ENCODE peak calls at places on chromosome 6, in six cellular contexts. M is aorta, O is cardiac fibroblast, G is endothelial cell, F is AG09319, Y is NCI-H446 treated with DMSO at 0.1 percent for 48 hours. K is an unnamed sample.

GRCh38 chr6:162727347-162728176 is at the start of the genes PACRG and PRKN:
- DNase-seq in O (peak; percentile 99), Y (peak; percentile 86), G (peak; percentile 100), M (peak; percentile 100), F (peak; percentile 96), K (peak; percentile 96)

GRCh38 chr6:167762259-167762962 is 64.3 kb upstream of the AFDN start:
- DNase-seq in G (no peak), O (peak; percentile 23), Y (no peak), M (no peak), F (no peak), K (no peak)

GRCh38 chr6:108164815-108165706 is 761 bp upstream of the NR2E1 start:
- DNase-seq in O (no peak), Y (no peak), F (no peak), G (no peak), M (no peak), K (no peak)

GRCh38 chr6:165511807-165512206 is 151.2 kb downstream of the PDE10A start:
- DNase-seq in M (no peak), F (no peak), O (no peak), Y (no peak), G (no peak), K (no peak)

GRCh38 chr6:113825776-113826175 is 31.4 kb upstream of the MARCKS start:
- DNase-seq in Y (peak; percentile 94), F (no peak), O (peak; percentile 85), M (peak; percentile 89), G (no peak), K (no peak)

GRCh38 chr6:118770112-118770788 is 118.9 kb upstream of the CEP85L start:
- DNase-seq in O (no peak), F (no peak), Y (no peak), G (no peak), M (no peak), K (no peak)

GRCh38 chr6:161480416-161481165 is 206.7 kb upstream of the AGPAT4 start:
- DNase-seq in F (no peak), G (no peak), O (no peak), M (no peak), Y (no peak), K (no peak)

GRCh38 chr6:37520926-37521325 is 21.2 kb upstream of the CCDC167 start:
- DNase-seq in G (no peak), Y (no peak), F (no peak), O (no peak), M (no peak), K (no peak)

GRCh38 chr6:155079985-155080452 is 84.9 kb downstream of the TIAM2 start:
- DNase-seq in G (peak; percentile 44), O (no peak), F (no peak), M (no peak), Y (no peak), K (no peak)

GRCh38 chr6:127202676-127203075 is 64.0 kb upstream of the RNF146 start:
- DNase-seq in M (no peak), O (no peak), Y (no peak), F (no peak), G (no peak), K (no peak)

GRCh38 chr6:116136373-116136772 is 10.4 kb upstream of the COL10A1 start:
- DNase-seq in Y (no peak), G (no peak), M (no peak), O (no peak), F (no peak), K (no peak)

GRCh38 chr6:67748521-67748920 is 886.6 kb upstream of the ADGRB3 start:
- DNase-seq in Y (no peak), O (no peak), F (no peak), M (no peak), G (no peak), K (no peak)

GRCh38 chr6:170532867-170533488 is 20.1 kb downstream of the PSMB1 start:
- DNase-seq in G (no peak), F (no peak), O (no peak), Y (peak; percentile 2), M (no peak), K (no peak)

GRCh38 chr6:15425947-15426346 is 180.1 kb downstream of the JARID2 start:
- DNase-seq in F (no peak), Y (no peak), G (no peak), O (no peak), M (no peak), K (no peak)

GRCh38 chr6:120852293-120852849 is 481.9 kb downstream of the TBC1D32 start:
- DNase-seq in O (no peak), G (no peak), M (no peak), F (no peak), Y (no peak), K (no peak)

GRCh38 chr6:13431861-13432465 is 55.4 kb downstream of the GFOD1 start:
- DNase-seq in M (no peak), O (peak; percentile 22), F (no peak), G (no peak), Y (no peak), K (no peak)

GRCh38 chr6:27392623-27393022 is 4.1 kb downstream of the ZNF391 start:
- DNase-seq in G (no peak), O (no peak), F (no peak), Y (no peak), M (no peak), K (no peak)

GRCh38 chr6:41654433-41655020 is 16.3 kb downstream of the MDFI start:
- DNase-seq in F (no peak), Y (no peak), M (peak; percentile 51), G (no peak), O (no peak), K (peak; percentile 19)

GRCh38 chr6:53752856-53753255 is 41.9 kb upstream of the LRRC1 start:
- DNase-seq in F (no peak), Y (no peak), G (no peak), O (peak; percentile 71), M (no peak), K (no peak)

GRCh38 chr6:16737389-16737788 is 23.9 kb downstream of the ATXN1 start:
- DNase-seq in F (no peak), O (peak; percentile 75), Y (no peak), G (no peak), M (no peak), K (no peak)

GRCh38 chr6:76594109-76594508 is 521.6 kb upstream of the IMPG1 start:
- DNase-seq in M (peak; percentile 14), G (no peak), O (no peak), F (no peak), Y (no peak), K (no peak)

GRCh38 chr6:169556758-169557505 is 144.9 kb downstream of the WDR27 start:
- DNase-seq in Y (no peak), M (no peak), F (no peak), O (no peak), G (no peak), K (no peak)

GRCh38 chr6:85458782-85459181 is 8.9 kb downstream of the NT5E start:
- DNase-seq in G (no peak), M (no peak), Y (peak; percentile 36), O (peak; percentile 38), F (no peak), K (no peak)

GRCh38 chr6:45655630-45656422 is 278.1 kb upstream of the SUPT3H start:
- DNase-seq in M (no peak), Y (no peak), O (peak; percentile 91), G (no peak), F (peak; percentile 85), K (peak; percentile 2)

GRCh38 chr6:139028242-139028657 is 295 bp upstream of the ABRACL start:
- DNase-seq in Y (no peak), F (no peak), M (no peak), O (no peak), G (no peak), K (no peak)

GRCh38 chr6:16200231-16200941 is 38.0 kb upstream of the GMPR start:
- DNase-seq in M (no peak), Y (peak; percentile 70), O (peak; percentile 9), F (peak; percentile 37), G (no peak), K (no peak)

GRCh38 chr6:10272591-10272990 is 142.3 kb downstream of the TFAP2A start:
- DNase-seq in G (no peak), O (no peak), M (no peak), Y (no peak), F (no peak), K (no peak)

GRCh38 chr6:128323011-128323410 is 197.4 kb downstream of the PTPRK start:
- DNase-seq in M (no peak), G (no peak), Y (no peak), O (no peak), F (no peak), K (no peak)

GRCh38 chr6:33417127-33417902 is 592 bp downstream of the CUTA start:
- DNase-seq in F (no peak), G (no peak), O (peak; percentile 74), M (no peak), Y (no peak), K (no peak)

GRCh38 chr6:114063956-114064355 is 93.0 kb upstream of the HDAC2 start:
- DNase-seq in F (no peak), G (no peak), Y (no peak), M (no peak), O (peak; percentile 24), K (no peak)

GRCh38 chr6:130018830-130019795 is 732 bp downstream of the L3MBTL3 start:
- DNase-seq in O (peak; percentile 44), M (peak; percentile 78), G (peak; percentile 45), Y (no peak), F (no peak), K (no peak)

GRCh38 chr6:143339223-143339622 is 111.3 kb downstream of the ADAT2 start:
- DNase-seq in Y (no peak), M (no peak), G (no peak), F (no peak), O (no peak), K (no peak)

GRCh38 chr6:138588805-138589434 is 89.6 kb upstream of the NHSL1 start:
- DNase-seq in Y (peak; percentile 31), G (peak; percentile 62), O (peak; percentile 88), F (peak; percentile 57), M (no peak), K (peak; percentile 53)

GRCh38 chr6:30073489-30074240 is 1.9 kb downstream of the RNF39 start:
- DNase-seq in G (no peak), Y (no peak), F (no peak), O (no peak), M (no peak), K (no peak)

GRCh38 chr6:90187437-90188049 is 109.1 kb downstream of the BACH2 start:
- DNase-seq in F (no peak), M (no peak), O (no peak), Y (no peak), G (no peak), K (no peak)

GRCh38 chr6:158009935-158010585 is 28.4 kb downstream of the SYNJ2 start:
- DNase-seq in G (no peak), O (no peak), M (peak; percentile 45), F (no peak), Y (no peak), K (no peak)

GRCh38 chr6:155195903-155196302 is 67.9 kb upstream of the CLDN20 start:
- DNase-seq in G (no peak), M (no peak), Y (no peak), O (no peak), F (no peak), K (no peak)